ENCODE peak calls at places on chromosomes 6 and 20, in seven cellular contexts. A, G, R, D, W, H and X are unnamed samples.

GRCh38 chr6:122995930-122996796 is at the start of gene CLVS2:
- DNase-seq in A (no peak), G (no peak), R (peak; percentile 18), D (no peak), W (peak; percentile 64), H (no peak), X (peak; percentile 5)

GRCh38 chr6:169970306-169970988 is 219.0 kb downstream of the ERMARD start:
- DNase-seq in A (no peak), G (peak; percentile 12), R (peak; percentile 1), D (peak; percentile 44), W (peak; percentile 55), H (no peak), X (no peak)

GRCh38 chr6:27228963-27229477 is 18.5 kb upstream of the PRSS16 start:
- DNase-seq in A (no peak), G (no peak), R (no peak), D (no peak), W (no peak), H (no peak), X (no peak)

GRCh38 chr6:144219056-144219685 is 66.0 kb upstream of the UTRN start:
- DNase-seq in A (peak; percentile 71), G (no peak), R (no peak), D (no peak), W (no peak), H (peak; percentile 8), X (no peak)

GRCh38 chr20:15033269-15033668 is 695.9 kb upstream of the FLRT3 start:
- DNase-seq in A (no peak), G (no peak), R (no peak), D (no peak), W (no peak), H (no peak), X (no peak)

GRCh38 chr20:9068896-9069663 is at the start of gene PLCB4:
- DNase-seq in A (peak; percentile 66), G (peak; percentile 60), R (peak; percentile 38), D (peak; percentile 70), W (peak; percentile 73), H (no peak), X (peak; percentile 64)

GRCh38 chr6:34035704-34036356 is 110.1 kb downstream of the GRM4 start:
- DNase-seq in A (no peak), G (no peak), R (no peak), D (no peak), W (no peak), H (no peak), X (no peak)

GRCh38 chr6:157487110-157487773 is 106.3 kb downstream of the ZDHHC14 start:
- DNase-seq in A (no peak), G (no peak), R (no peak), D (no peak), W (no peak), H (no peak), X (no peak)

GRCh38 chr6:169795196-169795595 is 43.8 kb downstream of the ERMARD start:
- DNase-seq in A (no peak), G (no peak), R (no peak), D (no peak), W (no peak), H (no peak), X (no peak)

GRCh38 chr6:12842126-12842525 is 125.6 kb downstream of the PHACTR1 start:
- DNase-seq in A (no peak), G (no peak), R (no peak), D (no peak), W (no peak), H (no peak), X (no peak)

GRCh38 chr6:42230320-42231034 is 12.8 kb upstream of the MRPS10 start:
- DNase-seq in A (peak; percentile 33), G (no peak), R (no peak), D (no peak), W (no peak), H (no peak), X (no peak)

GRCh38 chr6:7673063-7673536 is 52.8 kb upstream of the BMP6 start:
- DNase-seq in A (peak; percentile 5), G (peak; percentile 63), R (peak; percentile 41), D (peak; percentile 55), W (peak; percentile 74), H (no peak), X (peak; percentile 63)

GRCh38 chr6:18389479-18389878 is 2.3 kb downstream of the RNF144B start:
- DNase-seq in A (peak; percentile 48), G (no peak), R (peak; percentile 21), D (no peak), W (no peak), H (no peak), X (no peak)

GRCh38 chr6:109001554-109001953 is 93.1 kb downstream of the SESN1 start:
- DNase-seq in A (no peak), G (no peak), R (no peak), D (no peak), W (no peak), H (no peak), X (no peak)

GRCh38 chr6:113301651-113302050 is 555.5 kb upstream of the MARCKS start:
- DNase-seq in A (peak; percentile 68), G (no peak), R (no peak), D (no peak), W (no peak), H (no peak), X (no peak)

GRCh38 chr20:19275630-19276071 is 63.2 kb downstream of the SLC24A3 start:
- DNase-seq in A (no peak), G (peak; percentile 63), R (peak; percentile 57), D (peak; percentile 57), W (peak; percentile 93), H (no peak), X (peak; percentile 93)

GRCh38 chr6:118918326-118918725 is 16.6 kb downstream of the MCM9 start:
- DNase-seq in A (peak; percentile 34), G (no peak), R (no peak), D (no peak), W (no peak), H (no peak), X (no peak)

GRCh38 chr20:16483024-16483423 is 90.2 kb downstream of the KIF16B start:
- DNase-seq in A (no peak), G (no peak), R (no peak), D (no peak), W (no peak), H (no peak), X (no peak)

GRCh38 chr6:167298166-167298565 is 7.1 kb downstream of the UNC93A start:
- DNase-seq in A (no peak), G (no peak), R (no peak), D (no peak), W (no peak), H (no peak), X (no peak)

GRCh38 chr6:167296902-167297301 is 5.8 kb downstream of the UNC93A start:
- DNase-seq in A (no peak), G (no peak), R (no peak), D (no peak), W (no peak), H (no peak), X (no peak)

GRCh38 chr6:167302074-167302473 is 11.0 kb downstream of the UNC93A start:
- DNase-seq in A (no peak), G (no peak), R (no peak), D (no peak), W (no peak), H (no peak), X (no peak)

GRCh38 chr6:167300902-167301425 is 9.8 kb downstream of the UNC93A start:
- DNase-seq in A (no peak), G (no peak), R (no peak), D (no peak), W (no peak), H (no peak), X (no peak)

DNA sequence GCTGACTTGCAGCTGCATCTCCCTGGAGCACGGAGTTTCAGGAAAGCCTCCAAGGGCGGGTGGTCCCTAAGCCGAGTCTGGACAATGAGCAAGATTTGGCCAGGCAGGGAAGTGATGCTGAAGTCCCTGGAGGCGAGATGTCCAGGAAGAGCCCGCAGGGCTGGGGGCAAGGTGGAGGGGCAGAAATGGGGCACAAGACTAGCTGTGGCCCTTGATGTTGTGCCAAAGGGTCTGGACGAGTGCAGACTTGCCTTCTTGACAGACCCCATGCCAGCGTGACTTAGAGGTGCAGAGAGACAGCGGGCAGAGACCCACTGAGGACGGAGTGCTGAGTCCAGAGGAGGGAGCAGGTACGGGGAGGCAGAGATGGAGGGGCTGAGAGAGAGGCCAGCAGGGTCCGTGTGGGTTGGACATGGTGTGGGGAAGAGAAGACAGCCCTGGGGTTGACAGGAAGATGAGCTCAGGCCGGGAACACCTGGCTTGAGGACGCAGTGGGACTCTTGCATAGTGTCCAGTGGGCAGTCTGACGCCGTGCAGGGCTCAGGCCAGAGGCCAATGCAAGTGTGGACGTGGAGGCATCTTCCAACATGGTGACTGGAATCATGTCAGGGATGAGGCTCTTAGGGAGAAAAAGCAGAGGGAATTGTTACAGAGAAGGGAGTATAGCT is 8.7 kb downstream of the UNC93A start:
- DNase-seq in A (no peak), G (no peak), R (no peak), D (no peak), W (no peak), H (no peak), X (no peak)
- H3K9me3 ChIP-seq in A (peaks cover 54% of the 10 kb centered on the region), G (no peaks in the 10 kb centered on the region), R (no peaks in the 10 kb centered on the region), D (no peaks in the 10 kb centered on the region), W (no peaks in the 10 kb centered on the region), H (no peaks in the 10 kb centered on the region), X (no peaks in the 10 kb centered on the region)

GRCh38 chr20:10674684-10675455 is 1.1 kb upstream of the JAG1 start:
- DNase-seq in A (peak; percentile 66), G (peak; percentile 90), R (peak; percentile 86), D (peak; percentile 90), W (peak; percentile 91), H (no peak), X (peak; percentile 74)
- TF ChIP-seq POLR2A in A (no peak), G (no peak), R (no peak), D (no peak), W (no peak), H (no peak), X (no peak)

DNA sequence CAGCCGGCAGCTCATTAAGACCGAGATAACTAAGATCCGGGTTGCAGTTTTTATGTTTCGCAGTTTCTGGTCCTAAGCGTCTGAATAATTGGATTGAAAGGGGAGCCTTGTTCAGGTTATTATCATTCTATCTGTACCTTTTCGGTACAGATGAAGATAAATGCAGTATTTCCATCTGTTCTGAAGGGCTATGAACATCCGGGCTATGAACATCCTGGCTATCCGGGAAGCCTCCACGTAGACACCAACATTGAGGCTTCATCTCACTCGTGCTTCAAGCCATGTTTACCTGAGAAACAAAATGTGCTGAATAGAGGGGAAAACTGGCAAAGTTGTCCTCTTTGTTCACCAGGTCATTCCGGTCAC is 399 bp upstream of the REPS1 start:
- DNase-seq in A (peak; percentile 4), G (no peak), R (no peak), D (no peak), W (no peak), H (no peak), X (no peak)
- TF ChIP-seq CTCF in A (no peak), G (peak; percentile 24), R (no peak), D (no peak), W (no peak), H (no peak), X (no peak)

DNA sequence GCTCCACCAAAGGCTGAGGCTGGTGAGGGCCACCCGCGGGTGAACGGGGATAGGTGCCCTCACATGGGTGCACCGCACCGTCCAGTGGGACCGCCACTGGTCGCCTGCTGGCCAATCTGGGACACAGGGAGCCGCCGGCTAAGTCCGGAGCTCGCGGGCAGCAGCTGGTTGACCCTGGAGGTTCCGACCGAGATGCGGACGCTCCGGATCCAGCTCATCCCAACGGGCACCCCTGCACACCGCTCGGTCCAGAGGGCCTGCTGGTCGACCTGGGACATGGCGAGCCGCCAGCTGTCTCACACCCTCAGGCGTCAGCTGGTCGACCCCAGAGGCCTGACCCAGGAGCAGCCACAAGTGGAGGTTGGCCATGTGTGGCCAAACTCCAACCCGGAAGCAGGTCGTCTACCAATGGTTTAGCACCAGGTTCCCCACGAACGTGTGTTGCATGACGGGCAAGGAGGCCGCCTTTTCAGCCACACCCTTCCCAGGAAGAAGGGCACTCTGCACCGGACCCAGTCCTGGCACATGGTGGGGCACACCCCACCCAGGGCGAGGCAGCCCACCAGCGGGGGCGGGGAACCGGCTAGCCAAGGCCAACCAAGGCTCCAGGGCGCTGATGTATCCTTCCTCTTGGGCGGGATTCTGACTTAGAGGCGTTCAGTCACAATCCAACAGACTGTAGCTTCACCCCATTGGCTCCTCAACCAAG is 746.0 kb upstream of the DEFB115 start:
- DNase-seq in A (no peak), G (no peak), R (no peak), D (no peak), W (no peak), H (no peak), X (no peak)
- H3K9me3 ChIP-seq in A (peaks cover 34% of the 10 kb centered on the region), G (no peaks in the 10 kb centered on the region), R (peaks cover 9% of the 10 kb centered on the region), D (no peaks in the 10 kb centered on the region), W (no peaks in the 10 kb centered on the region), H (no peaks in the 10 kb centered on the region), X (no peaks in the 10 kb centered on the region)